ENCODE peak calls at places on chromosome 13, in four cellular contexts. H is IMR-90, R is GM12878, Z is K562. N is an unnamed sample.

GRCh38 chr13:112752711-112753541 is 63.1 kb downstream of the ATP11A start:
- DNase-seq in R (no peak), H (no peak), Z (no peak), N (no peak)

GRCh38 chr13:91145806-91146205 is 201.7 kb upstream of the MIR17HG start:
- DNase-seq in Z (no peak), R (no peak), H (no peak), N (no peak)

GRCh38 chr13:41652735-41653361 is 195.5 kb downstream of the RGCC start:
- DNase-seq in R (no peak), H (peak), Z (peak), N (no peak)

GRCh38 chr13:63731896-63732295 is 2316.2 kb upstream of the PCDH20 start:
- DNase-seq in R (no peak), Z (no peak), H (no peak), N (no peak)

GRCh38 chr13:45102136-45102802 is 18.0 kb upstream of the GTF2F2 start:
- DNase-seq in Z (no peak), R (no peak), H (peak), N (no peak)

GRCh38 chr13:28049215-28049614 is 51.2 kb downstream of the FLT3 start:
- DNase-seq in Z (no peak), H (no peak), R (no peak), N (no peak)

GRCh38 chr13:29566864-29567263 is 28.6 kb downstream of the SLC7A1 start:
- DNase-seq in Z (no peak), R (no peak), H (no peak), N (no peak)

GRCh38 chr13:110485604-110486003 is 75.9 kb downstream of the RAB20 start:
- DNase-seq in Z (no peak), R (no peak), H (no peak), N (peak)

GRCh38 chr13:42728507-42729180 is 52.7 kb upstream of the FAM216B start:
- DNase-seq in Z (no peak), H (no peak), R (no peak), N (no peak)

GRCh38 chr13:110809871-110810486 is 96.5 kb downstream of the ING1 start:
- DNase-seq in R (no peak), H (no peak), Z (no peak), N (no peak)

GRCh38 chr13:106453101-106453500 is 82.4 kb downstream of the EFNB2 start:
- DNase-seq in H (no peak), Z (no peak), R (no peak), N (no peak)

GRCh38 chr13:92384410-92384809 is 842.2 kb upstream of the GPC6 start:
- DNase-seq in H (no peak), Z (no peak), R (no peak), N (no peak)

GRCh38 chr13:40665754-40666057 is 735 bp downstream of the FOXO1 start:
- DNase-seq in R (no peak), Z (peak), H (no peak), N (no peak)

GRCh38 chr13:93172109-93172508 is 54.5 kb upstream of the GPC6 start:
- DNase-seq in R (no peak), Z (no peak), H (no peak), N (no peak)

GRCh38 chr13:43800828-43801227 is 14.1 kb upstream of the ENOX1 start:
- DNase-seq in R (no peak), H (no peak), Z (no peak), N (no peak)

GRCh38 chr13:91398413-91399188 is at the start of gene GPC5:
- DNase-seq in H (peak), R (no peak), Z (peak), N (peak)

GRCh38 chr13:66657165-66657895 is 572.8 kb downstream of the PCDH9 start:
- DNase-seq in R (no peak), Z (no peak), H (peak), N (no peak)

GRCh38 chr13:112453207-112453829 is 77.2 kb downstream of the SPACA7 start:
- DNase-seq in R (no peak), Z (no peak), H (no peak), N (no peak)

GRCh38 chr13:48778551-48779088 is 124.9 kb downstream of the CYSLTR2 start:
- DNase-seq in H (no peak), R (no peak), Z (no peak), N (no peak)

GRCh38 chr13:104984296-104984818 is 1551.1 kb downstream of the EFNB2 start:
- DNase-seq in R (peak), Z (no peak), H (peak), N (no peak)

GRCh38 chr13:109976206-109976997 is 190.0 kb upstream of the IRS2 start:
- DNase-seq in Z (no peak), H (no peak), R (no peak), N (no peak)

GRCh38 chr13:111383591-111384440 is 63.4 kb downstream of the TEX29 start:
- DNase-seq in R (no peak), Z (no peak), H (no peak), N (no peak)

GRCh38 chr13:34591801-34592454 is 350.1 kb upstream of the NBEA start:
- DNase-seq in H (no peak), Z (no peak), R (no peak), N (no peak)

GRCh38 chr13:41497436-41497835 is 40.1 kb downstream of the RGCC start:
- DNase-seq in R (no peak), H (no peak), Z (no peak), N (no peak)

GRCh38 chr13:47437411-47437810 is 540.6 kb upstream of the HTR2A start:
- DNase-seq in Z (no peak), H (peak), R (no peak), N (no peak)

GRCh38 chr13:108060111-108060510 is 155.2 kb downstream of the LIG4 start:
- DNase-seq in R (no peak), Z (no peak), H (no peak), N (peak)

GRCh38 chr13:75541287-75541686 is 3.6 kb upstream of the COMMD6 start:
- DNase-seq in Z (no peak), R (no peak), H (peak), N (no peak)

GRCh38 chr13:105159794-105160193 is 1375.7 kb downstream of the EFNB2 start:
- DNase-seq in Z (no peak), H (no peak), R (no peak), N (no peak)

GRCh38 chr13:112908342-112908741 is 60.7 kb upstream of the MCF2L start:
- DNase-seq in Z (no peak), R (no peak), H (no peak), N (no peak)

GRCh38 chr13:113491982-113492381 is 1.5 kb upstream of the DCUN1D2 start:
- DNase-seq in H (no peak), Z (no peak), R (no peak), N (no peak)

GRCh38 chr13:42807866-42808265 is 26.5 kb downstream of the FAM216B start:
- DNase-seq in H (peak), Z (no peak), R (no peak), N (no peak)

GRCh38 chr13:22594041-22594440 is 586.7 kb upstream of the SGCG start:
- DNase-seq in H (no peak), R (no peak), Z (no peak), N (no peak)

GRCh38 chr13:73894995-73895571 is 239.1 kb downstream of the KLF12 start:
- DNase-seq in R (no peak), Z (no peak), H (no peak), N (no peak)

GRCh38 chr13:27041341-27041740 is 130.3 kb downstream of the USP12 start:
- DNase-seq in H (no peak), Z (no peak), R (no peak), N (no peak)

GRCh38 chr13:43127103-43127817 is 103.9 kb downstream of the DNAJC15 start:
- DNase-seq in R (no peak), Z (no peak), H (no peak), N (no peak)

GRCh38 chr13:85812282-85812681 is 13.1 kb upstream of the SLITRK6 start:
- DNase-seq in Z (no peak), H (no peak), R (no peak), N (no peak)

DNA sequence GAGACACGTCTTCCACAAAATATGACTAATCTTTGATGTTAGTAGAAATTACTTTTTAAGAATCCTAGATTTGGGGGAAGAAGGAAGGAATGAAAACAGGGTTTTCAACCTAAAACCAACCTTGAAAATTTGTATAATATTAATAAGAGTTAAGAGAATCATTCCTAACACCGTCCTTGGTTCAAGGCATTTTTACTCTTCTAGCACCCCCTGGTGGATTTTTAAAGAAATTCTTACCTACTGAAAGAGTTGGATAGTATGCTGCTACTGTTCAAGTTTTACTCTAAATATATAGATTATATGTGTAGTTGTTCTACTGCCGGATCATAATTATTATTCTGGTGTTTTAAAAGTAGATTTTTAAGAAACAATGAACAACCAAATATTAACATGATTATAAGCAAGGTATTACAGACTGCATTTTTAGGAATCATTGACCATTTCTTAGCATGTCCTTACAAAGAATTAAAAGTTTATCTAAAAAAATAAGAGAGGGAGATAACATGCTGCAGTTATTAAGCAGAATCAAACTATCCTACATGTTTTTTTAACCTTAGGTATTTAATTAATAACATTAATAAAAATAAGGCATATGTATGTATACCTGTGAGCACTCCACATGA is 7.4 kb upstream of the SLITRK6 start:
- DNase-seq in Z (peak), R (no peak), H (peak), N (no peak)
- TF ChIP-seq CHD1 in Z (no peak), R (no peak), H (no peak), N (no peak)

DNA sequence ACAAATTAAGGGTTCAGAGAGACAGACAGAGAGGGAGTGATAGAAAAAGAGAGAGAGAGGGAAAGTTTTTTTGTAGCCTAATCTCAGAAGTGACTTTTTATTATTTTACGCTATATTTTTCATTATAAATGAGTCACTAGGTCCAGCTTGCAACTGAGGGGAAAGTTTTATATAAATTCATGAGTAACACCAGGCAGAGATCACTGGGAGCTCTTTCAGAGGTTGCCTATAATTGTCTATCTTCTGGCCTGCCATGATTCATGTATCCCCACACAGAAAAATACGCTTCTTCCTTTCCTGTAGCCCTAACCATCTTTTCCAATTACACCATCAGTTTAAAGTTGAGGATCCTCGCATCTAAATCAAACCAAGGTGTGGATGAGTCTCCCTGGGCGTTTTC is 467.9 kb downstream of the SLITRK1 start:
- DNase-seq in R (no peak), Z (no peak), H (peak), N (no peak)
- H2AFZ ChIP-seq in R (no peak), Z (no peak), H (no peak), N (no peak)

DNA sequence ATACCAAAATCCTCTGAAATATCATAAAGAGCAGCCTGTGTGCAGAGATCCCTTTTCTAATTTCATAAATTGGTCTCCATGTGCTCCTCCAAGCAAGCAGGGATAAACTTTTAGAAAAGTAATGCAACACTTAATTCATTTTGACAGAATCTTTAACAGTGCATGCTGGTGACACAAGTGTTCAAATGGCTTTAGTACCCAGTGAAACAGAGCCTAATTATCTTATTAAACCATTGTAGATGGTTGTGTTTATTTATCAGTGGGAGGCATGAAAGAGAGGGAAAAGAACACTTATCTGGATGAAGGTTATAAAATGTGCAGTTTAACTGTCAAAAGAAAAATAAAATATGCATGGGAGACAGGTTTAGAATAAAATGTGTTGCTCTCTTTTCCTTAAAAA is 945.0 kb upstream of the PCDH20 start:
- DNase-seq in H (no peak), Z (no peak), R (no peak), N (no peak)
- TF ChIP-seq CHD1 in H (no peak), Z (no peak), R (no peak), N (no peak)

GRCh38 chr13:98774776-98775175 is 22.3 kb upstream of the SLC15A1 start:
- DNase-seq in Z (no peak), H (no peak), R (no peak), N (no peak)
- H2AFZ ChIP-seq in Z (no peak), H (no peak), R (no peak), N (no peak)

GRCh38 chr13:36105726-36106125 is 25.5 kb downstream of the DCLK1 start:
- DNase-seq in H (no peak), Z (no peak), R (no peak), N (no peak)
- TF ChIP-seq CHD1 in H (no peak), Z (no peak), R (no peak), N (no peak)